ENCODE peak calls at places on chromosomes 13 and 19, in eight cellular contexts. One of them, this sample, is unnamed.

GRCh38 chr19:49881672-49882394 is 4.3 kb downstream of the TBC1D17 start:
- DNase-seq in stimulated activated CD4-positive, alpha-beta T cell treated with anti-CD3 and anti-CD28 coated beads, TNF-alpha, amount 100 ng/mL, for 1 hour: no peak
- DNase-seq in HEK293T: no peak
- DNase-seq in colonic mucosa: peak
- DNase-seq in RWPE1: peak
- DNase-seq in activated gamma-delta T cell treated with anti-CD3 and anti-CD28 coated beads, Interleukin-2, amount 50 U/mL, for 16 hours: no peak
- DNase-seq in adrenal gland: peak
- DNase-seq in T-helper 2 cell: no peak
- DNase-seq in this sample: no peak

GRCh38 chr13:68490594-68490993 is 1260.5 kb upstream of the PCDH9 start:
- DNase-seq in stimulated activated CD4-positive, alpha-beta T cell treated with anti-CD3 and anti-CD28 coated beads, TNF-alpha, amount 100 ng/mL, for 1 hour: no peak
- DNase-seq in HEK293T: no peak
- DNase-seq in colonic mucosa: no peak
- DNase-seq in RWPE1: no peak
- DNase-seq in activated gamma-delta T cell treated with anti-CD3 and anti-CD28 coated beads, Interleukin-2, amount 50 U/mL, for 16 hours: no peak
- DNase-seq in adrenal gland: no peak
- DNase-seq in T-helper 2 cell: no peak
- DNase-seq in this sample: no peak

GRCh38 chr19:42601811-42602443 is 7.2 kb upstream of the CEACAM8 start:
- DNase-seq in stimulated activated CD4-positive, alpha-beta T cell treated with anti-CD3 and anti-CD28 coated beads, TNF-alpha, amount 100 ng/mL, for 1 hour: no peak
- DNase-seq in HEK293T: peak
- DNase-seq in colonic mucosa: no peak
- DNase-seq in RWPE1: peak
- DNase-seq in activated gamma-delta T cell treated with anti-CD3 and anti-CD28 coated beads, Interleukin-2, amount 50 U/mL, for 16 hours: no peak
- DNase-seq in adrenal gland: peak
- DNase-seq in T-helper 2 cell: no peak
- DNase-seq in this sample: no peak

GRCh38 chr19:48636859-48637448 is at the start of gene DBP:
- DNase-seq in stimulated activated CD4-positive, alpha-beta T cell treated with anti-CD3 and anti-CD28 coated beads, TNF-alpha, amount 100 ng/mL, for 1 hour: no peak
- DNase-seq in HEK293T: no peak
- DNase-seq in colonic mucosa: no peak
- DNase-seq in RWPE1: no peak
- DNase-seq in activated gamma-delta T cell treated with anti-CD3 and anti-CD28 coated beads, Interleukin-2, amount 50 U/mL, for 16 hours: no peak
- DNase-seq in adrenal gland: peak
- DNase-seq in T-helper 2 cell: no peak
- DNase-seq in this sample: no peak

GRCh38 chr19:48085904-48086864 is 24.4 kb downstream of the PLA2G4C start:
- DNase-seq in stimulated activated CD4-positive, alpha-beta T cell treated with anti-CD3 and anti-CD28 coated beads, TNF-alpha, amount 100 ng/mL, for 1 hour: no peak
- DNase-seq in HEK293T: no peak
- DNase-seq in colonic mucosa: no peak
- DNase-seq in RWPE1: no peak
- DNase-seq in activated gamma-delta T cell treated with anti-CD3 and anti-CD28 coated beads, Interleukin-2, amount 50 U/mL, for 16 hours: no peak
- DNase-seq in adrenal gland: no peak
- DNase-seq in T-helper 2 cell: no peak
- DNase-seq in this sample: no peak

GRCh38 chr19:3075605-3076431 is 13.5 kb upstream of the TLE5 start:
- DNase-seq in stimulated activated CD4-positive, alpha-beta T cell treated with anti-CD3 and anti-CD28 coated beads, TNF-alpha, amount 100 ng/mL, for 1 hour: peak
- DNase-seq in HEK293T: peak
- DNase-seq in colonic mucosa: peak
- DNase-seq in RWPE1: peak
- DNase-seq in activated gamma-delta T cell treated with anti-CD3 and anti-CD28 coated beads, Interleukin-2, amount 50 U/mL, for 16 hours: peak
- DNase-seq in adrenal gland: no peak
- DNase-seq in T-helper 2 cell: peak
- DNase-seq in this sample: no peak

GRCh38 chr19:31408460-31409124 is 59.4 kb upstream of the TSHZ3 start:
- DNase-seq in stimulated activated CD4-positive, alpha-beta T cell treated with anti-CD3 and anti-CD28 coated beads, TNF-alpha, amount 100 ng/mL, for 1 hour: no peak
- DNase-seq in HEK293T: no peak
- DNase-seq in colonic mucosa: no peak
- DNase-seq in RWPE1: peak
- DNase-seq in activated gamma-delta T cell treated with anti-CD3 and anti-CD28 coated beads, Interleukin-2, amount 50 U/mL, for 16 hours: no peak
- DNase-seq in adrenal gland: no peak
- DNase-seq in T-helper 2 cell: no peak
- DNase-seq in this sample: no peak

GRCh38 chr19:50415661-50416033 is 3.1 kb upstream of the SPIB start:
- DNase-seq in stimulated activated CD4-positive, alpha-beta T cell treated with anti-CD3 and anti-CD28 coated beads, TNF-alpha, amount 100 ng/mL, for 1 hour: no peak
- DNase-seq in HEK293T: no peak
- DNase-seq in colonic mucosa: peak
- DNase-seq in RWPE1: no peak
- DNase-seq in activated gamma-delta T cell treated with anti-CD3 and anti-CD28 coated beads, Interleukin-2, amount 50 U/mL, for 16 hours: no peak
- DNase-seq in adrenal gland: no peak
- DNase-seq in T-helper 2 cell: no peak
- DNase-seq in this sample: no peak

GRCh38 chr13:24684600-24684998 is 4.4 kb downstream of the ATP12A start:
- DNase-seq in stimulated activated CD4-positive, alpha-beta T cell treated with anti-CD3 and anti-CD28 coated beads, TNF-alpha, amount 100 ng/mL, for 1 hour: no peak
- DNase-seq in HEK293T: no peak
- DNase-seq in colonic mucosa: no peak
- DNase-seq in RWPE1: no peak
- DNase-seq in activated gamma-delta T cell treated with anti-CD3 and anti-CD28 coated beads, Interleukin-2, amount 50 U/mL, for 16 hours: no peak
- DNase-seq in adrenal gland: no peak
- DNase-seq in T-helper 2 cell: no peak
- DNase-seq in this sample: no peak

GRCh38 chr13:110759710-110760109 is 46.2 kb downstream of the ING1 start:
- DNase-seq in stimulated activated CD4-positive, alpha-beta T cell treated with anti-CD3 and anti-CD28 coated beads, TNF-alpha, amount 100 ng/mL, for 1 hour: no peak
- DNase-seq in HEK293T: no peak
- DNase-seq in colonic mucosa: no peak
- DNase-seq in RWPE1: peak
- DNase-seq in activated gamma-delta T cell treated with anti-CD3 and anti-CD28 coated beads, Interleukin-2, amount 50 U/mL, for 16 hours: no peak
- DNase-seq in adrenal gland: no peak
- DNase-seq in T-helper 2 cell: no peak
- DNase-seq in this sample: no peak

GRCh38 chr13:86729206-86729605 is 930.0 kb upstream of the SLITRK6 start:
- DNase-seq in stimulated activated CD4-positive, alpha-beta T cell treated with anti-CD3 and anti-CD28 coated beads, TNF-alpha, amount 100 ng/mL, for 1 hour: no peak
- DNase-seq in HEK293T: no peak
- DNase-seq in colonic mucosa: no peak
- DNase-seq in RWPE1: no peak
- DNase-seq in activated gamma-delta T cell treated with anti-CD3 and anti-CD28 coated beads, Interleukin-2, amount 50 U/mL, for 16 hours: no peak
- DNase-seq in adrenal gland: no peak
- DNase-seq in T-helper 2 cell: no peak
- DNase-seq in this sample: no peak

GRCh38 chr13:73060251-73061160 is 1.7 kb downstream of the KLF5 start:
- DNase-seq in stimulated activated CD4-positive, alpha-beta T cell treated with anti-CD3 and anti-CD28 coated beads, TNF-alpha, amount 100 ng/mL, for 1 hour: no peak
- DNase-seq in HEK293T: peak
- DNase-seq in colonic mucosa: peak
- DNase-seq in RWPE1: peak
- DNase-seq in activated gamma-delta T cell treated with anti-CD3 and anti-CD28 coated beads, Interleukin-2, amount 50 U/mL, for 16 hours: no peak
- DNase-seq in adrenal gland: no peak
- DNase-seq in T-helper 2 cell: no peak
- DNase-seq in this sample: no peak

GRCh38 chr13:34555988-34556387 is 386.1 kb upstream of the NBEA start:
- DNase-seq in stimulated activated CD4-positive, alpha-beta T cell treated with anti-CD3 and anti-CD28 coated beads, TNF-alpha, amount 100 ng/mL, for 1 hour: no peak
- DNase-seq in HEK293T: no peak
- DNase-seq in colonic mucosa: no peak
- DNase-seq in RWPE1: no peak
- DNase-seq in activated gamma-delta T cell treated with anti-CD3 and anti-CD28 coated beads, Interleukin-2, amount 50 U/mL, for 16 hours: no peak
- DNase-seq in adrenal gland: no peak
- DNase-seq in T-helper 2 cell: no peak
- DNase-seq in this sample: no peak

GRCh38 chr19:5632241-5632612 is 9.3 kb downstream of the SAFB start:
- DNase-seq in stimulated activated CD4-positive, alpha-beta T cell treated with anti-CD3 and anti-CD28 coated beads, TNF-alpha, amount 100 ng/mL, for 1 hour: no peak
- DNase-seq in HEK293T: no peak
- DNase-seq in colonic mucosa: no peak
- DNase-seq in RWPE1: no peak
- DNase-seq in activated gamma-delta T cell treated with anti-CD3 and anti-CD28 coated beads, Interleukin-2, amount 50 U/mL, for 16 hours: no peak
- DNase-seq in adrenal gland: no peak
- DNase-seq in T-helper 2 cell: no peak
- DNase-seq in this sample: no peak

GRCh38 chr13:90485441-90485840 is 862.0 kb upstream of the MIR17HG start:
- DNase-seq in stimulated activated CD4-positive, alpha-beta T cell treated with anti-CD3 and anti-CD28 coated beads, TNF-alpha, amount 100 ng/mL, for 1 hour: no peak
- DNase-seq in HEK293T: no peak
- DNase-seq in colonic mucosa: no peak
- DNase-seq in RWPE1: peak
- DNase-seq in activated gamma-delta T cell treated with anti-CD3 and anti-CD28 coated beads, Interleukin-2, amount 50 U/mL, for 16 hours: no peak
- DNase-seq in adrenal gland: no peak
- DNase-seq in T-helper 2 cell: no peak
- DNase-seq in this sample: no peak

GRCh38 chr13:24632382-24633121 is 47.7 kb upstream of the ATP12A start:
- DNase-seq in stimulated activated CD4-positive, alpha-beta T cell treated with anti-CD3 and anti-CD28 coated beads, TNF-alpha, amount 100 ng/mL, for 1 hour: no peak
- DNase-seq in HEK293T: no peak
- DNase-seq in colonic mucosa: no peak
- DNase-seq in RWPE1: no peak
- DNase-seq in activated gamma-delta T cell treated with anti-CD3 and anti-CD28 coated beads, Interleukin-2, amount 50 U/mL, for 16 hours: no peak
- DNase-seq in adrenal gland: no peak
- DNase-seq in T-helper 2 cell: no peak
- DNase-seq in this sample: no peak

This sample was measured in vagina.